ENCODE peak calls at places on chromosomes 4 and X, in eight cellular contexts. M is stomach, B is A549, J is GM12878, F is tibial nerve, L is upper lobe of left lung, R is sigmoid colon, E is transverse colon. K is an unnamed sample. For H3K4me1, the result is how much of the 10 kb centered on the place peaks cover.

GRCh38 chr4:176287546-176287945 is 18.5 kb upstream of the ASB5 start:
- DNase-seq in M (no peak), J (no peak), F (no peak), R (no peak), E (no peak), L (no peak), B (no peak), K (no peak)

GRCh38 chr4:11428161-11428700 is 463 bp downstream of the HS3ST1 start:
- DNase-seq in L (peak), B (peak), F (no peak), R (no peak), J (no peak), M (no peak), E (no peak), K (no peak)

GRCh38 chr4:121118344-121118743 is 45.8 kb downstream of the TNIP3 start:
- DNase-seq in R (no peak), L (no peak), J (no peak), F (no peak), B (no peak), M (no peak), E (no peak), K (no peak)

GRCh38 chrX:1719270-1719669 is 104.4 kb downstream of the ASMT start:
- DNase-seq in F (no peak), L (no peak), J (no peak), B (no peak), R (no peak), E (no peak), M (no peak), K (no peak)

GRCh38 chr4:140116442-140117104 is 37.4 kb downstream of the MAML3 start:
- DNase-seq in M (no peak), L (no peak), J (no peak), E (no peak), F (no peak), B (no peak), R (no peak), K (no peak)

GRCh38 chr4:25144870-25145481 is 15.3 kb downstream of the SEPSECS start:
- DNase-seq in L (no peak), E (no peak), B (peak), M (no peak), R (no peak), F (no peak), J (no peak), K (no peak)

GRCh38 chr4:122716825-122717448 is 15.6 kb upstream of the BBS12 start:
- DNase-seq in J (no peak), F (peak), R (peak), B (peak), E (peak), L (peak), M (peak), K (no peak)

GRCh38 chr4:176443117-176443516 is 123.4 kb downstream of the SPCS3 start:
- DNase-seq in E (no peak), R (no peak), J (no peak), L (no peak), M (no peak), B (peak), F (no peak), K (no peak)

GRCh38 chrX:20320461-20321159 is 53.9 kb upstream of the RPS6KA3 start:
- DNase-seq in E (no peak), F (no peak), L (peak), J (peak), B (no peak), R (no peak), M (no peak), K (no peak)

DNA sequence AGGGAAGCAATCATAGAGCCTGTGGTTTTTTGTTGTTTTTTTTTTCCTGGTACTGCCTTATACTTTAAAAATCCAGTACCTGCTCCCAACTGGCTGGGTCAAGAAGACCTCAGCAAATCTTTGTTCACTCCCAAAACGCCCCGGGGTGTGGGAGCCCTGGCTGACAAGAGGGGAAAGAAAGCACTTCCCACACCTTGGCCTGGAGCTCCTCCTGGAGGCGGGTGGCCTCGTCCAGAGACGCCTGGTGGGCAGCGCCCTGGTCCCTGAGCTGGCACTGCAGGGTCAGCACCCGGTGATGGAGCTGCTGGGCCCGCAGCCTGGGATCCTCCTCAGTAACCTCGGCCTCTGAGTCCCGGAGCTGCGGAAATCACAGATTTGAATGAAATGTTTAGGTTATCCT is 38.2 kb downstream of the C4orf50 start:
- DNase-seq in B (peak), R (no peak), M (peak), J (no peak), F (no peak), L (no peak), E (no peak), K (no peak)
- TF ChIP-seq EP300 in B (no peak), R (no peak), M (no peak), J (no peak), F (no peak), L (no peak), E (no peak), K (no peak)

DNA sequence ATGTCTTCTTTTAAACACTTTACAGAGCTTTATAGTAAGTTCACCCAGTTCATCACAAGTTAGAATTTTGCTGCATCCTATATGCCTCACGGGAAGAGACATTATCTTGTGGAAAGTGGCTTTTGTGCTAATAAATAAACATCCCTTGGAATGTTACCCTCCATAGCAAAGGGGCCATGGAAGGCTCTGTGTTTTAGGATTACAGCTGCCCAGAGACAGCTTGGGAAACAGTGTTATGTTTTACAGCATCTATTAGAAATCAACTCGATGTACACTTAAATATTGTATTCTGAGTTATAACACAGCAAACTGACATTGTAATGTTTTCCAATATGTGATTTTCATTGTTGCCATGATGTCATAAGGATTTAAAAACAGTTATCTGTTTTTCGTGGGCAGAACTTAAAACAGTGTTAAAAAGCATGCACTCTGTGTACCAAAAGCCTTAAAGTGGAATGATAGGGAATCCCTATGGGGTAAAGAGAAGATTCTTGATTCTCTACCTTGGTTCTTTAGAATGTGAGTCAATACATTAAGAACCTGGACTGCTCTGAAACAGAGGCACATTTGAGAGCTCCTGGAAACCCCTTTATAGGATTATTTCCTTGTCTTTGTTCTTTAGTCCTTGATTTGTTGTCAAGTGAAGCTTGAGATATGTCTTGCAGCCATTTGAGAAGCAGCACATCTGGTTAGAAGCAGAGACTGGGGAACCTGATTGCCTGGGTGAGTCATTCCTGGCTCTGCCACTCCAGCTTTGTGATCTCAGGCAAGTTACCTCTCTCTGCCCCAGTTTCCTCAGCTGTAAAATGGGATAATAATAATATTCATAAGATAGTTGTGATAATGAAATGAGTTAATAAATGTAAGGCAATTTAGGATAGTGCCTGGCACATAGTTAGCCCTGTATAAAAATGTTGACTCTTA is 41.6 kb downstream of the ARHGAP10 start:
- DNase-seq in J (no peak), B (no peak), R (no peak), L (no peak), M (no peak), E (no peak), F (no peak), K (no peak)
- H3K4me3 ChIP-seq in J (no peak), B (no peak), R (no peak), L (no peak), M (no peak), E (no peak), F (no peak), K (no peak)

DNA sequence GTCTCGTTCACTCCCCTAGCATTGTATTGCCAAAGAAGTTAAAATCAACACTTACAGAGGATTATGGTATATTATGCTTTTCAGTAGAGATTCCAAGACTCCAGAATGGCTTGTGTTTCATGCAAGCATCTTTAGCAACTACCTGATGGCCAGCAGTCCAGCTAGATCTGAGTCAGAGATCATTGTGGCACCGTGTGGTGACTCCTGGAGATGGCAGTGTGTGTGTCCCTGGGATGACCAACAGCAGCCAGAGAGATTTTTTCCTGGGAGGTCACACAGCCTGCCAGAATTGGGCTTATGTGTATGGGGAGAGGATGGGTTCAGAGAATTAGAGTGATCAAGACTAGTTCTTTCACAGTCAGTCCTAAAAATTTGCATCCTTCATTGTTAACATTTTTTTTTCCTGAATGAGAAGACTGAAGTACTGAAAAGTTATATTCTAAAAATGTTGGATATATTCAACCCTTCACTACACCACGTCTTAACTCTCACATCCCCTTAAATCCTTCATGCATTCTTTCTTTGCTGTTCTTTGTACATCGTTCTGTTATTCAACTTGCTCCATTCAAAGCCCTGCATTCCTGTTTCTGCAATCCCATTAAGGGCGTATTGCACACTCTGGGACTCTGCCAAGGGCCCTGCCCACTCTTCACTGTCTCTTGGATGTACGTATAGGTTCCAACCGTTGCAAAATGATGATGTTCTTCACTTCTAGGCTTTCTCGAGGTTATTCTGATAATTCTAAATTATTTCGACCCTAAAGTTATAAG is 12.4 kb downstream of the TENM3 start:
- DNase-seq in L (no peak), F (no peak), J (no peak), M (no peak), R (no peak), E (no peak), B (peak), K (no peak)
- H3K4me1 ChIP-seq in L (under half), F (under half), J (under half), M (under half), R (under half), E (under half), B (under half), K (under half)

DNA sequence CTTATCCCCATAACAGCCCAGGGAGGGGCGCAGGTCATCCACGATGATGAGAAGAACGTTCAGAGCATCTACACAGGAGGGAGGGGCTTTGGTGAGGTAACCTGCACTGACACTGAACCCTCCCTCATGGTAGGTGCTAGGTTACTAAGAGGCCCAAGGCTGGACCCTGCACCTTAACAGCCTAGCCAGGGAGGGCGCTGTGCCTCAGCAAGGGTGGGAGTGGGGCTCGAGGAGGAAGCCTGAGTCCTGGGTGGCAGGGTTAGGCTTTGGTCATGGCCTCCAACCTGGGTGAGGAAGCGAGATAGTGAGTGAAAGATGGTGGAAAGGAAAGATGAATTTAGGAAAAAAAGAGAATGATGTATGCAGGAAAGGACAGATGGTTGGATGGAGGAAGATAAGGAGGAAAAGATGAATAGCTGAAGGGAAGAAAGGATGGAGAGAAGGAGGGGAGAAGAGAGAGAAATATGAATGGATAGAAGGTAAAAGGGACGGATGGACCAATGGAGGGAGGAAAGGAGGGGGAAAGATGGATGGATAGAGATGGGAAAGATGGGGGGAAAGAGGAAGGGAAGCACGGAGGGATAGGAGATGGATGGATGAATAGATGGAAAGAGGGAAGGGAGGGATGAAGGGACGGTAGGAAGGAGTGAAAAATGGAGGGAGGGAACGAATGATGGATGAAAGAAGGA is 736 bp downstream of the IDS start:
- DNase-seq in E (peak), F (no peak), M (no peak), B (peak), J (no peak), R (no peak), L (peak), K (no peak)
- TF ChIP-seq EP300 in E (no peak), F (no peak), M (no peak), B (no peak), J (no peak), R (no peak), L (no peak), K (no peak)